ENCODE peak calls at places on chromosomes 3 and 15, in four cellular contexts. M is astrocyte of the spinal cord, J is breast epithelium, K is sigmoid colon. O is an unnamed sample.

GRCh38 chr3:143731776-143732175 is 116.5 kb downstream of the SLC9A9 start:
- DNase-seq in J (no peak), M (no peak), K (no peak), O (no peak)

GRCh38 chr3:193771736-193772135 is 178.7 kb downstream of the OPA1 start:
- DNase-seq in M (no peak), J (no peak), K (no peak), O (no peak)

GRCh38 chr3:52526151-52526561 is 7.5 kb downstream of the NT5DC2 start:
- DNase-seq in K (peak), M (no peak), J (no peak), O (no peak)

GRCh38 chr3:72273615-72274014 is 488.7 kb upstream of the PROK2 start:
- DNase-seq in K (no peak), M (peak), J (no peak), O (no peak)

GRCh38 chr15:95668201-95668600 is 662.3 kb upstream of the NR2F2 start:
- DNase-seq in M (no peak), K (no peak), J (no peak), O (no peak)

GRCh38 chr3:426056-426455 is 229.5 kb downstream of the CHL1 start:
- DNase-seq in K (no peak), M (no peak), J (no peak), O (no peak)

GRCh38 chr3:118525096-118525495 is 509.6 kb downstream of the IGSF11 start:
- DNase-seq in M (no peak), K (no peak), J (no peak), O (peak)

GRCh38 chr15:71290002-71290401 is 174.7 kb downstream of the THSD4 start:
- DNase-seq in K (no peak), M (no peak), J (no peak), O (no peak)

GRCh38 chr15:74130849-74131617 is 647 bp downstream of the ISLR2 start:
- DNase-seq in J (no peak), K (no peak), M (no peak), O (no peak)

GRCh38 chr3:106457278-106458210 is 588.7 kb upstream of the CBLB start:
- DNase-seq in K (no peak), M (peak), J (peak), O (peak)

GRCh38 chr15:63288778-63289378 is 11.5 kb downstream of the APH1B start:
- DNase-seq in K (no peak), J (no peak), M (peak), O (peak)

GRCh38 chr3:114071786-114072185 is 15.2 kb downstream of the QTRT2 start:
- DNase-seq in K (no peak), J (no peak), M (peak), O (no peak)

GRCh38 chr3:163474766-163475165 is 1603.5 kb downstream of the SI start:
- DNase-seq in K (no peak), J (no peak), M (no peak), O (no peak)

GRCh38 chr3:51389423-51390183 is 1.5 kb upstream of the RBM15B start:
- DNase-seq in J (no peak), M (peak), K (no peak), O (peak)

GRCh38 chr3:51390600-51391074 is 448 bp upstream of the RBM15B start:
- DNase-seq in J (no peak), M (no peak), K (no peak), O (no peak)

GRCh38 chr3:51391075-51391565 is at the start of gene RBM15B:
- DNase-seq in K (peak), M (peak), J (peak), O (peak)

GRCh38 chr3:51391566-51392300 is 648 bp downstream of the RBM15B start:
- DNase-seq in J (no peak), K (no peak), M (peak), O (peak)

DNA sequence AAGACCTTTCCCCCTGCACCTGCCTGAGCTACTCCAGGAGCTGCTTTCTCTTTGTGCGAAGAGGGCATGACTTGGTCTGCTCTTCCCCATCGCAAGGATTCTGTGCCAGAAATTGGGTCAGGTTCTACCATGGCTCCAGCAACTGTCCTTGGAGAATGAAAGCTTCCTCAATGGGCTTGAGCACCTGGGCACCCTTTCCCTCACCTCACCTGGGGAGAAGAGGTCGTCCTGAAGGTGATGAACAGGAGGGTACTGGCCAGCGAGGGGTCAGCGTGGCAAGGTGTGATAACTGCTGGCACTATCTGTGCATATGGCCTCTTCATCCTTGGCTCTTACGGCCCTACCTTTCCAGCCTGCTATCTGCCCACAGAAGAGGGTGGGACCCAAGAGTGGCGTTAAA is 899 bp upstream of the RBM15B start:
- DNase-seq in M (no peak), K (no peak), J (no peak), O (peak)
- H3K4me3 ChIP-seq in M (no peak), K (no peak), J (peak), O (no peak)

GRCh38 chr3:46858996-46859710 is 4.1 kb downstream of the MYL3 start:
- DNase-seq in J (peak), M (no peak), K (no peak), O (no peak)

GRCh38 chr3:46862689-46863020 is 589 bp downstream of the MYL3 start:
- DNase-seq in K (no peak), J (no peak), M (no peak), O (no peak)

GRCh38 chr3:46861996-46862688 is 1.1 kb downstream of the MYL3 start:
- DNase-seq in M (no peak), K (peak), J (peak), O (no peak)

GRCh38 chr3:46861293-46861995 is 1.8 kb downstream of the MYL3 start:
- DNase-seq in M (no peak), J (peak), K (peak), O (no peak)

GRCh38 chr3:46860381-46861292 is 2.6 kb downstream of the MYL3 start:
- DNase-seq in M (no peak), J (peak), K (peak), O (peak)
- TF ChIP-seq CTCF in M (peak), J (peak), K (no peak), O (peak)

GRCh38 chr3:45796902-45797637 is 734 bp upstream of the SLC6A20 start:
- DNase-seq in J (no peak), M (no peak), K (no peak), O (no peak)
- H3K4me3 ChIP-seq in J (peak), M (no peak), K (no peak), O (no peak)

GRCh38 chr3:126939347-126939735 is 43.6 kb upstream of the PLXNA1 start:
- DNase-seq in M (no peak), J (no peak), K (no peak), O (no peak)
- TF ChIP-seq CTCF in M (no peak), J (no peak), K (no peak), O (no peak)

GRCh38 chr3:175432338-175433025 is 573.3 kb downstream of the NAALADL2 start:
- DNase-seq in K (no peak), J (no peak), M (peak), O (no peak)
- H3K4me3 ChIP-seq in K (no peak), J (no peak), M (no peak), O (no peak)

DNA sequence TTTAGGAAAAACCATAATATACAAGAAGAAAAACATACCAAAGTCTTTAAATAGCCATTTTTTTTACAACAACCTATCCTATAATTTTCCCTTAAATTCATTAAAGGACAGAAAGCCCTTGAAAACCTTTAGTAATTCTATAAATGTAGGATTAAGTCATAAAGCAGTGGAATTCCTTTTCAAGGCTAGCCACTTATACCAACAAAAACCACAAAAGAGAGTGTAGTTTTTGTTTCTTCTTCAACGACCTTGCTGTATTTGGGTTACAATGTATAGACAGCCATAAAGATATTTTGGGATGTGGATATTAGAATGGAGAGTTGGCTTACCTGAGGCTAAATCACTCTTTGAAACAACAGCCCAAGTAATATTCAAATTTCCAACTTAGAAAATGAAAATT is 296.6 kb upstream of the CDIN1 start:
- DNase-seq in K (no peak), M (no peak), J (no peak), O (no peak)
- TF ChIP-seq CTCF in K (no peak), M (no peak), J (no peak), O (no peak)

GRCh38 chr3:8734137-8734878 is 706 bp downstream of the CAV3 start:
- DNase-seq in J (no peak), K (no peak), M (no peak), O (no peak)

GRCh38 chr3:8737301-8737700 is 3.7 kb downstream of the CAV3 start:
- DNase-seq in K (no peak), M (no peak), J (no peak), O (no peak)

GRCh38 chr3:8733332-8734094 is at the start of gene CAV3:
- DNase-seq in M (no peak), J (no peak), K (no peak), O (no peak)

GRCh38 chr3:8736436-8736835 is 2.8 kb downstream of the CAV3 start:
- DNase-seq in M (no peak), J (no peak), K (no peak), O (no peak)

DNA sequence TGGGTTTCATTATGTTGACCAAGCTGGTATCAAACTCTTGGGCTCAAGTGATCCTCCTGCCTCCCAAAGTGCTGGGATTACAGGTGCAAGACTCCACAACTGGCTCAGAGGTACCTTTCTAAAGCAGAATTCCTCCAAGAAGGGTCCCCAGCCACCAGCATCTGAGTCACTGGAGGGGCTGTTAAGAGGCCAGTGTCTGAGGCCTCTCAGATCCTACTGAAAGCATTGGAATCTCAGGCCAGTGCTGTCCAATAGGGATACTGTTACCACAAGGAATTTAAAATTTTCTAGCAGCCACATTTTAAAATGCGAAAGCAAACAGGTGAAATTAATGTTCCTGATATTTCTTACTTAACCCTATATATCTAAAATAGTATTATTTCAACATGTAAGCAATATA is 1.3 kb downstream of the CAV3 start:
- DNase-seq in J (no peak), K (no peak), M (no peak), O (no peak)
- H3K4me3 ChIP-seq in J (no peak), K (no peak), M (no peak), O (no peak)